ENCODE peak calls at places on chromosomes 16 and 17, in eight cellular contexts. L is activated T-cell treated with anti-CD3 and anti-CD28 coated beads for 24 hours; J is nucleus accumbens; I is non-pigmented ciliary epithelial cell; F is CMK; K is cardiac septum; G is GM23248; Z is activated gamma-delta T cell treated with anti-CD3 and anti-CD28 coated beads, Interleukin-2, amount 50 U/mL, for 16 hours. T is an unnamed sample.

GRCh38 chr16:1656808-1657617 is 21.1 kb upstream of the JPT2 start:
- DNase-seq in L (no peak), Z (no peak), J (no peak), K (peak), I (no peak), G (no peak), F (no peak), T (peak)

GRCh38 chr17:65953316-65954147 is 238.4 kb downstream of the CEP112 start:
- DNase-seq in K (no peak), G (no peak), Z (no peak), F (no peak), I (no peak), J (no peak), L (no peak), T (no peak)

GRCh38 chr17:11898526-11899235 is 98.6 kb downstream of the ZNF18 start:
- DNase-seq in I (no peak), F (no peak), K (no peak), L (no peak), J (no peak), G (no peak), Z (no peak), T (no peak)

GRCh38 chr16:62478903-62479458 is 442.7 kb upstream of the CDH8 start:
- DNase-seq in G (no peak), K (no peak), L (no peak), J (no peak), Z (no peak), I (no peak), F (no peak), T (no peak)

GRCh38 chr16:86985656-86986030 is 331.5 kb downstream of the C16orf95 start:
- DNase-seq in G (no peak), Z (no peak), I (no peak), F (no peak), J (no peak), K (no peak), L (no peak), T (no peak)

GRCh38 chr16:24577167-24577566 is 37.8 kb downstream of the RBBP6 start:
- DNase-seq in Z (no peak), J (no peak), K (no peak), L (no peak), G (peak), I (no peak), F (no peak), T (no peak)

GRCh38 chr16:29807426-29808218 is 1.3 kb downstream of the MAZ start:
- DNase-seq in L (peak), I (peak), J (peak), Z (peak), F (peak), K (peak), G (peak), T (peak)

GRCh38 chr16:69890114-69890890 is 60.8 kb upstream of the CLEC18A start:
- DNase-seq in F (no peak), K (no peak), I (no peak), Z (no peak), J (peak), G (peak), L (no peak), T (peak)

GRCh38 chr16:25260416-25260815 is 2.8 kb upstream of the ZKSCAN2 start:
- DNase-seq in F (no peak), Z (no peak), J (no peak), K (no peak), I (no peak), G (peak), L (no peak), T (no peak)

GRCh38 chr17:3801043-3801746 is at the start of gene ITGAE:
- DNase-seq in J (no peak), F (no peak), I (no peak), K (no peak), G (no peak), Z (no peak), L (no peak), T (no peak)

GRCh38 chr17:79982986-79983385 is 52.7 kb downstream of the TBC1D16 start:
- DNase-seq in K (peak), L (no peak), G (no peak), F (no peak), Z (no peak), J (no peak), I (no peak), T (no peak)

GRCh38 chr17:79305831-79306687 is 231.4 kb downstream of the ENGASE start:
- DNase-seq in K (no peak), J (no peak), F (peak), G (peak), L (no peak), Z (no peak), I (no peak), T (peak)

GRCh38 chr16:81901483-81901882 is 109.8 kb downstream of the SDR42E1 start:
- DNase-seq in F (no peak), K (no peak), L (no peak), J (no peak), I (peak), Z (no peak), G (peak), T (no peak)

GRCh38 chr17:10620823-10621222 is 36.3 kb downstream of the MYH3 start:
- DNase-seq in I (no peak), Z (no peak), G (no peak), K (no peak), J (no peak), L (no peak), F (no peak), T (no peak)

GRCh38 chr17:75036643-75037268 is 10.0 kb downstream of the ATP5PD start:
- DNase-seq in K (peak), I (peak), L (peak), G (peak), J (no peak), Z (peak), F (peak), T (peak)

GRCh38 chr16:53502331-53503269 is at the start of gene AKTIP:
- DNase-seq in Z (no peak), F (no peak), K (no peak), G (peak), L (peak), J (peak), I (no peak), T (no peak)

GRCh38 chr17:41863074-41863843 is 2.0 kb downstream of the KLHL11 start:
- DNase-seq in I (no peak), J (no peak), L (no peak), K (no peak), Z (no peak), G (no peak), F (no peak), T (no peak)

GRCh38 chr16:57694556-57695377 is at the start of gene DRC7:
- DNase-seq in I (no peak), K (no peak), F (peak), Z (no peak), L (peak), G (peak), J (peak), T (peak)

GRCh38 chr16:82699711-82700495 is 73.1 kb downstream of the CDH13 start:
- DNase-seq in K (no peak), Z (no peak), G (peak), I (no peak), L (no peak), F (no peak), J (no peak), T (no peak)

GRCh38 chr17:69607162-69607834 is 192.8 kb downstream of the MAP2K6 start:
- DNase-seq in K (peak), G (peak), L (no peak), F (no peak), J (peak), I (peak), Z (no peak), T (peak)

GRCh38 chr16:55294947-55295346 is 29.1 kb upstream of the IRX6 start:
- DNase-seq in L (no peak), I (no peak), Z (no peak), G (peak), J (no peak), F (no peak), K (no peak), T (peak)

GRCh38 chr17:72393553-72393952 is 272.7 kb downstream of the SOX9 start:
- DNase-seq in L (no peak), Z (no peak), G (peak), J (no peak), I (no peak), F (no peak), K (no peak), T (no peak)

GRCh38 chr17:81256616-81257015 is 17.5 kb downstream of the NDUFAF8 start:
- DNase-seq in Z (no peak), L (no peak), K (no peak), J (no peak), F (no peak), I (no peak), G (peak), T (no peak)

GRCh38 chr16:2520784-2521577 is 810 bp downstream of the AMDHD2 start:
- DNase-seq in J (no peak), I (no peak), F (no peak), G (peak), Z (peak), L (no peak), K (peak), T (no peak)

GRCh38 chr16:84836234-84836647 is 16.5 kb downstream of the CRISPLD2 start:
- DNase-seq in L (no peak), K (peak), Z (no peak), F (no peak), I (peak), G (peak), J (no peak), T (no peak)

GRCh38 chr16:14300631-14301149 is 229.6 kb downstream of the MRTFB start:
- DNase-seq in I (no peak), G (peak), F (peak), J (peak), K (peak), Z (no peak), L (no peak), T (peak)